ENCODE peak calls at places on chromosomes 2 and 18, in eight cellular contexts. I is GM12865; U is activated effector memory CD4-positive, alpha-beta T cell treated with Interleukin-2 at 50 U/mL for 16 hours; R is NCI-H510A; G is NCI-H1092 treated with DMSO at 0.1 percent for 48 hours; P is GM10248; F is brain microvascular endothelial cell; E is spleen. B is an unnamed sample.

GRCh38 chr2:61109291-61109690 is 43.6 kb downstream of the SANBR start:
- DNase-seq in I (no peak), P (no peak), E (no peak), F (no peak), R (no peak), U (no peak), G (no peak), B (no peak)

GRCh38 chr2:207505728-207506127 is 24.0 kb upstream of the CREB1 start:
- DNase-seq in G (no peak), I (no peak), F (peak), R (no peak), P (no peak), U (no peak), E (no peak), B (peak)

GRCh38 chr2:240463866-240464481 is 28.5 kb downstream of the GPC1 start:
- DNase-seq in G (no peak), I (no peak), P (no peak), E (peak), F (no peak), R (no peak), U (no peak), B (no peak)

GRCh38 chr2:135494503-135494902 is 36.5 kb downstream of the ZRANB3 start:
- DNase-seq in E (no peak), I (no peak), G (no peak), P (no peak), R (no peak), U (no peak), F (peak), B (no peak)

GRCh38 chr2:65545818-65546217 is 113.4 kb upstream of the SPRED2 start:
- DNase-seq in P (no peak), U (no peak), G (no peak), I (no peak), F (no peak), R (no peak), E (no peak), B (peak)

GRCh38 chr2:202060218-202060617 is 12.8 kb upstream of the KIAA2012 start:
- DNase-seq in G (no peak), I (no peak), E (no peak), F (no peak), R (no peak), U (no peak), P (no peak), B (no peak)

GRCh38 chr2:119721462-119721861 is 38.3 kb upstream of the PTPN4 start:
- DNase-seq in F (no peak), E (no peak), G (no peak), R (no peak), I (no peak), U (no peak), P (no peak), B (no peak)

GRCh38 chr18:59047321-59047991 is 92.2 kb upstream of the SEC11C start:
- DNase-seq in G (no peak), I (no peak), P (no peak), F (no peak), R (no peak), U (no peak), E (no peak), B (no peak)